ENCODE peak calls at places on chromosomes 3 and 15, in four cellular contexts. One of them, this sample, is unnamed.

GRCh38 chr3:173739716-173740115 is 342.2 kb downstream of the NLGN1 start:
- DNase-seq in HepG2: no peak
- DNase-seq in neural progenitor cell: no peak
- DNase-seq in H1: no peak
- DNase-seq in this sample: peak; percentile 24

GRCh38 chr3:127606086-127606805 is 8.0 kb downstream of the MCM2 start:
- DNase-seq in HepG2: no peak
- DNase-seq in neural progenitor cell: no peak
- DNase-seq in H1: no peak
- DNase-seq in this sample: no peak

GRCh38 chr3:157127268-157127667 is 32.7 kb downstream of the CCNL1 start:
- DNase-seq in HepG2: no peak
- DNase-seq in neural progenitor cell: no peak
- DNase-seq in H1: no peak
- DNase-seq in this sample: peak; percentile 13

GRCh38 chr3:135329479-135329878 is 534.4 kb downstream of the EPHB1 start:
- DNase-seq in HepG2: no peak
- DNase-seq in neural progenitor cell: no peak
- DNase-seq in H1: no peak
- DNase-seq in this sample: no peak

GRCh38 chr15:34795267-34796081 is at the start of gene ACTC1:
- DNase-seq in HepG2: no peak
- DNase-seq in neural progenitor cell: peak; percentile 74
- DNase-seq in H1: peak; percentile 47
- DNase-seq in this sample: peak; percentile 53

GRCh38 chr3:189144645-189145044 is 27.1 kb upstream of the TPRG1 start:
- DNase-seq in HepG2: no peak
- DNase-seq in neural progenitor cell: no peak
- DNase-seq in H1: no peak
- DNase-seq in this sample: peak; percentile 56

GRCh38 chr3:21754839-21755238 is 3.8 kb upstream of the ZNF385D start:
- DNase-seq in HepG2: no peak
- DNase-seq in neural progenitor cell: no peak
- DNase-seq in H1: no peak
- DNase-seq in this sample: no peak

GRCh38 chr3:97871206-97871605 is 49.4 kb downstream of the CRYBG3 start:
- DNase-seq in HepG2: no peak
- DNase-seq in neural progenitor cell: no peak
- DNase-seq in H1: no peak
- DNase-seq in this sample: no peak

GRCh38 chr3:188956839-188957489 is 214.8 kb upstream of the TPRG1 start:
- DNase-seq in HepG2: peak; percentile 49
- DNase-seq in neural progenitor cell: peak; percentile 81
- DNase-seq in H1: no peak
- DNase-seq in this sample: peak; percentile 83

GRCh38 chr3:150747909-150748568 is 14.9 kb downstream of the SIAH2 start:
- DNase-seq in HepG2: no peak
- DNase-seq in neural progenitor cell: no peak
- DNase-seq in H1: no peak
- DNase-seq in this sample: peak; percentile 11

GRCh38 chr15:41659855-41660234 is 360 bp upstream of the MGA start:
- DNase-seq in HepG2: no peak
- DNase-seq in neural progenitor cell: no peak
- DNase-seq in H1: peak; percentile 50
- DNase-seq in this sample: no peak

GRCh38 chr3:72214065-72215048 is 429.4 kb upstream of the PROK2 start:
- DNase-seq in HepG2: no peak
- DNase-seq in neural progenitor cell: no peak
- DNase-seq in H1: no peak
- DNase-seq in this sample: no peak

GRCh38 chr15:52171386-52171785 is 19.8 kb downstream of the GNB5 start:
- DNase-seq in HepG2: no peak
- DNase-seq in neural progenitor cell: no peak
- DNase-seq in H1: no peak
- DNase-seq in this sample: no peak

GRCh38 chr15:25054943-25055342 is 100.2 kb downstream of the SNRPN start:
- DNase-seq in HepG2: no peak
- DNase-seq in neural progenitor cell: no peak
- DNase-seq in H1: no peak
- DNase-seq in this sample: no peak

GRCh38 chr15:90930861-90931629 is 1.3 kb downstream of the HDDC3 start:
- DNase-seq in HepG2: no peak
- DNase-seq in neural progenitor cell: no peak
- DNase-seq in H1: no peak
- DNase-seq in this sample: no peak

GRCh38 chr3:44914936-44915335 is 40.5 kb downstream of the TGM4 start:
- DNase-seq in HepG2: no peak
- DNase-seq in neural progenitor cell: peak; percentile 50
- DNase-seq in H1: no peak
- DNase-seq in this sample: peak; percentile 70

GRCh38 chr15:72991026-72991425 is 61.2 kb upstream of the NEO1 start:
- DNase-seq in HepG2: no peak
- DNase-seq in neural progenitor cell: no peak
- DNase-seq in H1: no peak
- DNase-seq in this sample: no peak

GRCh38 chr3:8962226-8962861 is 928 bp downstream of the RAD18 start:
- DNase-seq in HepG2: no peak
- DNase-seq in neural progenitor cell: no peak
- DNase-seq in H1: no peak
- DNase-seq in this sample: peak; percentile 17

GRCh38 chr3:62884041-62884870 is 9.0 kb upstream of the CADPS start:
- DNase-seq in HepG2: no peak
- DNase-seq in neural progenitor cell: peak; percentile 53
- DNase-seq in H1: no peak
- DNase-seq in this sample: no peak

GRCh38 chr3:183285828-183286457 is 32.9 kb downstream of the B3GNT5 start:
- DNase-seq in HepG2: peak; percentile 15
- DNase-seq in neural progenitor cell: no peak
- DNase-seq in H1: no peak
- DNase-seq in this sample: peak; percentile 98

GRCh38 chr15:70437089-70437488 is 326.3 kb downstream of the UACA start:
- DNase-seq in HepG2: peak; percentile 58
- DNase-seq in neural progenitor cell: no peak
- DNase-seq in H1: no peak
- DNase-seq in this sample: no peak

GRCh38 chr3:51949121-51949520 is 6.1 kb upstream of the GPR62 start:
- DNase-seq in HepG2: no peak
- DNase-seq in neural progenitor cell: no peak
- DNase-seq in H1: no peak
- DNase-seq in this sample: no peak

GRCh38 chr15:57255751-57256150 is 120.6 kb upstream of the CGNL1 start:
- DNase-seq in HepG2: no peak
- DNase-seq in neural progenitor cell: no peak
- DNase-seq in H1: no peak
- DNase-seq in this sample: no peak

GRCh38 chr15:25439456-25439836 is 622 bp upstream of the UBE3A start:
- DNase-seq in HepG2: peak; percentile 53
- DNase-seq in neural progenitor cell: no peak
- DNase-seq in H1: no peak
- DNase-seq in this sample: peak; percentile 17

GRCh38 chr3:72183489-72183888 is 398.5 kb upstream of the PROK2 start:
- DNase-seq in HepG2: no peak
- DNase-seq in neural progenitor cell: no peak
- DNase-seq in H1: no peak
- DNase-seq in this sample: no peak

GRCh38 chr3:71784201-71784913 is 591 bp downstream of the PROK2 start:
- DNase-seq in HepG2: no peak
- DNase-seq in neural progenitor cell: peak; percentile 74
- DNase-seq in H1: no peak
- DNase-seq in this sample: no peak

GRCh38 chr3:19254189-19254588 is 105.9 kb downstream of the KCNH8 start:
- DNase-seq in HepG2: no peak
- DNase-seq in neural progenitor cell: no peak
- DNase-seq in H1: no peak
- DNase-seq in this sample: no peak

DNA sequence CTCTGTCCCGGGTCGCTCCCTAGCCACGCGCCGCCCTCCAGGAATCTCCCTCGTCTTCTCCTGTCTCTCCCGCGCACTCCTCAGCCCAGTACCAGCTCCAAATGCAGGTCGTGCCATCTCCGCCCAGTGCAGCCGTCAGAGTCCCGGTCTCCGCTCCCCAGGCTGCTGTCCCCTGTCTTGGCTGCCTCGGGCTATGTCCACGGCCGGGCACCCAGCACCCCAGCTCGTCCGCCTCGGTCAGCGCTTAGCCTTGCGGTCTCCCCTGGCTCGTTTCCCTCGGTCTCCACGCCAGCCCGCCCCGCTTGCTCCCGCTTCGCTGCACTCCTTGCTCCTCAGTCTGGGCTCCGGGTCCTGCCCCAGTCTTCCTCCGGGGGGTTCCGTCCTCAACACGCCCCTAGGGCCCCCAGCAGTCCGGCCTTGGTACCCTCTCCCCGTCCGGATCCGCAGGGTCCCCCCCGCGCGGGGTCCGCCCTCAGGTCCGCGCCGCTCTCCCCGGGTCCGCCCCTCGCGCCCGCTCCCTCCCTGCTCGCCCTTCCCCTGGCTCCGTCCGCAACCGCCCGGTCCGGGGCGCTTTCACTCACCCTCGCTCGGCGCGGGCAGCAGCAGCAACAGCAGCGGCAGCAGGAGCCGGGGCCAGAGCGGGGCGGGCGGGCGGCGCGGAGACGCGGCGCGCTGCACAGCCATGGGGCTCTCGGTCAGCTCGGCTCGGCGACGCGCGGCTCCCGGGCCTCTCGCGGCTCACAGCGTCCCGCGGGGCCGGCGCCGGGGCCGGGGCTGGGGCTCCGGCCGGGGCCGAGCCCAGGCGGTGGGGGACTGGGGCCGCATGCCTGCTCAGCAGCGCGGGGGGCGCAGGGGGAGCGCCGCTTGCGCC is 462 bp downstream of the IGDCC3 start:
- DNase-seq in HepG2: no peak
- DNase-seq in neural progenitor cell: peak; percentile 83
- DNase-seq in H1: no peak
- DNase-seq in this sample: no peak
- TF ChIP-seq EZH2 in HepG2: no peak
- TF ChIP-seq EZH2 in neural progenitor cell: no peak
- TF ChIP-seq EZH2 in H1: no peak
- TF ChIP-seq EZH2 in this sample: no peak

DNA sequence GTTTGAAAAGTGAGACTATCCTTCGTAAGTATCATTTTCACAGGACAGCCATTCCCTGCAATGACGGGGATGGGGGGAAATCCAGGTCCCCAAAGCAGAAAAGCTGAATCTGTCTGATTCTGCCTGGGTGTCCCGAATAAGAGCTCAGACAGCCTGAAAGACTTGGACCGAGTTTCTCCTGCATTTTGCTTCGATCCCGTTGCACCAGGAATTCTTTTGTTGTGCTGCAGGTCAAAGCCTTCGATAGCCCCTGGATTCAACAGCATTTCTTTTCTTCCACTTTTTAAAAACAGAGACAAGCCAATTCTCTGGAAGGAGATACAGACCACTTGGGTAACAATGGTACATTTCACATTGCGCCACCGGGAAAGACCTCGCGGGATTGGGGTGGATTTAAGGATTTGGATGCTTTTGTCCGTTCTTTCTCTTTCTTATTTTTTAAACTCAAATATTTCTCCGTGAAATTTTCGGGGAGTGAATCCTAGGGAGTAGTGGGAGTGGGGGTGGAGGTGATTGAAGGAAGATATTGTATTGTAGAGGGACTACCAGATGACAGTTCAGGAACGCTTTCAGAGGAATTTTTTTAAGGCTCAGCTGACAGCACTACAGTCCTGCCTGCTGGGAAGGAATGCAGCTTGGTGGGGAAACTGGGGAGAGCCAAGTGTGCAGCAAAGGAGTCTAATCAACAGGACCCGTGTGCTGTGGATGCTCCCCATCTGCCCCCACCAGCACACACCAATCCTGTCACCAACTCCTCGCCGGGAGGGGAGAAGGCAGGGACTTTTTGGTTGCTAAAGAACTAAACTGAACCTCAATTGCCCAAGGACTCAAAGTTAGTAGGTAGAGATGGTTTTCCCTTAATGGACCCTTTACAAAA is 2.6 kb downstream of the SLITRK3 start:
- DNase-seq in HepG2: no peak
- DNase-seq in neural progenitor cell: peak; percentile 62
- DNase-seq in H1: no peak
- DNase-seq in this sample: no peak
- TF ChIP-seq EZH2 in HepG2: no peak
- TF ChIP-seq EZH2 in neural progenitor cell: peak; percentile 12
- TF ChIP-seq EZH2 in H1: no peak
- TF ChIP-seq EZH2 in this sample: no peak

GRCh38 chr3:195802261-195802701 is 9.4 kb downstream of the MUC4 start:
- DNase-seq in HepG2: no peak
- DNase-seq in neural progenitor cell: no peak
- DNase-seq in H1: no peak
- DNase-seq in this sample: no peak
- TF ChIP-seq EZH2 in HepG2: no peak
- TF ChIP-seq EZH2 in neural progenitor cell: no peak
- TF ChIP-seq EZH2 in H1: no peak
- TF ChIP-seq EZH2 in this sample: no peak

GRCh38 chr3:16514021-16514700 is 662 bp upstream of the RFTN1 start:
- DNase-seq in HepG2: no peak
- DNase-seq in neural progenitor cell: no peak
- DNase-seq in H1: no peak
- DNase-seq in this sample: no peak

GRCh38 chr3:16511561-16512434 is 1.7 kb downstream of the RFTN1 start:
- DNase-seq in HepG2: no peak
- DNase-seq in neural progenitor cell: peak; percentile 20
- DNase-seq in H1: no peak
- DNase-seq in this sample: no peak

GRCh38 chr3:16512435-16513140 is 911 bp downstream of the RFTN1 start:
- DNase-seq in HepG2: no peak
- DNase-seq in neural progenitor cell: peak; percentile 32
- DNase-seq in H1: no peak
- DNase-seq in this sample: no peak

GRCh38 chr3:16514799-16515353 is 1.4 kb upstream of the RFTN1 start:
- DNase-seq in HepG2: no peak
- DNase-seq in neural progenitor cell: no peak
- DNase-seq in H1: no peak
- DNase-seq in this sample: no peak

DNA sequence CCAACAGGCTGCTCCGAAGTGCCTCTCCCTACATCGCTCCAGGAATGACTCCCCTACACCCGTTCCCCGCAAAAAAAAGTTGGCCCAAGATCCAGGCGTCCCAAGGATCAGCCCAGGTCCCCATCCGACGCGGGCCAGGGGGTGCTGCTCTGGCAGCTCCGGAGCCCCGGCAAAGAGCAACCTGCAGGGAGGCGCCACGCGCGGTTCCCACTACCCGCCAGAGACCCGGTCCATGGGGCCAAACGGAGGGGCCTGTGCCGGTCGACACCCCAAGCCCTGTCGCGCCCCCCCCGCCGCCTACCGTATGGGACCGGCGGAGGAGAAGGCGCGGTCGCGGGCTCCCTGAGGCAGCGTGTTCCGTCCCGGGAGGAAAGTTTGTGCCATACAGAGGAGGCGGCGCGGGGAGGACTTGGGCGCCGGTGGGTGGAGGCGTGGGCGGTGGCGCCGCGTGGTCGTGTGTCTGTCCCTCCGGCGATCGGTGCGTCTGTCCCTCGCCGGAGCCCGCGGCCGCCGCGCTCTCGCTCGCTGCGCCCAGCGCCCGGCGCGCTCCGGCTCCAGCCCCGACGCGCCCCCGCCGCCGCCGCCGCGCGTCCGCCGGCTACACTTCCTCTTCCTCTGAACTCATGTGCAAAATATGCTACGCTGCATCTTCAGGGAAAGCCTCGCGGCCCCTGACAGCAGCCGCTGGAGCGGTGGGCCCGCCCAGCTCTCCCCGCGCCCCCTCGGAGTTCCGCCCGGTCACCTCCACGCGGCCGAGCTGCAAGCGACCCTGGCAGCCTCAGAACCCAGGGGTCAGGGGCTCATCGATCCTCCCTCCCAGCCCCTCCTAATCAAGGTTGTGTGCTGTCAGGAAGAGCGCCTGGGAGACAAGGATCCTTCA is at the start of gene RFTN1:
- DNase-seq in HepG2: no peak
- DNase-seq in neural progenitor cell: peak; percentile 60
- DNase-seq in H1: no peak
- DNase-seq in this sample: peak; percentile 63
- TF ChIP-seq EZH2 in HepG2: peak; percentile 15
- TF ChIP-seq EZH2 in neural progenitor cell: peak; percentile 91
- TF ChIP-seq EZH2 in H1: peak; percentile 63
- TF ChIP-seq EZH2 in this sample: no peak

This sample was measured in PC-3.